ENCODE peak calls at places on chromosome 5, in ten cellular contexts. B, I, C, D, Q, A, X, F, T and J are unnamed samples. For H3K4me1 and H3K36me3, the result is how much of the 10 kb centered on the place peaks cover.

GRCh38 chr5:57414857-57415256 is 67.8 kb downstream of the ACTBL2 start:
- DNase-seq in B (peak), I (no peak), C (no peak), D (no peak), Q (no peak), A (no peak), X (peak), F (no peak), T (no peak), J (no peak)

GRCh38 chr5:125558466-125558865 is 812.0 kb upstream of the ZNF608 start:
- DNase-seq in B (no peak), I (no peak), C (no peak), D (no peak), Q (no peak), A (no peak), X (no peak), F (no peak), T (no peak), J (no peak)

GRCh38 chr5:90657788-90658187 is 99.2 kb downstream of the ADGRV1 start:
- DNase-seq in B (no peak), I (no peak), C (no peak), D (no peak), Q (no peak), A (no peak), X (no peak), F (no peak), T (no peak), J (no peak)

GRCh38 chr5:6713274-6714181 is at the start of gene TENT4A:
- DNase-seq in B (peak), I (no peak), C (no peak), D (no peak), Q (no peak), A (peak), X (peak), F (peak), T (no peak), J (no peak)

GRCh38 chr5:167355370-167355769 is 936.1 kb upstream of the WWC1 start:
- DNase-seq in B (peak), I (no peak), C (no peak), D (no peak), Q (no peak), A (no peak), X (no peak), F (no peak), T (no peak), J (peak)

GRCh38 chr5:86917117-86917579 is 299.4 kb downstream of the COX7C start:
- DNase-seq in B (no peak), I (no peak), C (peak), D (no peak), Q (peak), A (no peak), X (peak), F (no peak), T (no peak), J (peak)

GRCh38 chr5:684771-685216 is 8.4 kb downstream of the TPPP start:
- DNase-seq in B (peak), I (no peak), C (no peak), D (no peak), Q (no peak), A (peak), X (no peak), F (no peak), T (no peak), J (no peak)

GRCh38 chr5:127959152-127959764 is 124.3 kb upstream of the SLC12A2 start:
- DNase-seq in B (peak), I (peak), C (no peak), D (no peak), Q (no peak), A (peak), X (peak), F (no peak), T (peak), J (no peak)

GRCh38 chr5:6452622-6453504 is 4.2 kb downstream of the UBE2QL1 start:
- DNase-seq in B (no peak), I (no peak), C (no peak), D (no peak), Q (no peak), A (no peak), X (no peak), F (no peak), T (no peak), J (peak)

GRCh38 chr5:172891716-172892421 is 57.8 kb downstream of the ERGIC1 start:
- DNase-seq in B (no peak), I (no peak), C (no peak), D (no peak), Q (no peak), A (peak), X (no peak), F (peak), T (no peak), J (no peak)

GRCh38 chr5:39201160-39201794 is 18.1 kb downstream of the FYB1 start:
- DNase-seq in B (no peak), I (no peak), C (no peak), D (no peak), Q (no peak), A (no peak), X (no peak), F (no peak), T (no peak), J (no peak)

GRCh38 chr5:105413406-105413990 is 1850.9 kb upstream of the NUDT12 start:
- DNase-seq in B (peak), I (no peak), C (no peak), D (no peak), Q (no peak), A (no peak), X (no peak), F (no peak), T (no peak), J (no peak)

GRCh38 chr5:93831449-93831848 is 90.0 kb upstream of the POU5F2 start:
- DNase-seq in B (peak), I (no peak), C (no peak), D (no peak), Q (no peak), A (no peak), X (peak), F (no peak), T (no peak), J (no peak)

GRCh38 chr5:132416306-132417009 is 46.9 kb downstream of the SLC22A5 start:
- DNase-seq in B (no peak), I (no peak), C (no peak), D (no peak), Q (no peak), A (no peak), X (no peak), F (no peak), T (no peak), J (no peak)

GRCh38 chr5:132414634-132415377 is 45.3 kb downstream of the SLC22A5 start:
- DNase-seq in B (peak), I (peak), C (no peak), D (no peak), Q (no peak), A (no peak), X (peak), F (no peak), T (peak), J (no peak)

GRCh38 chr5:132410451-132411381 is 41.2 kb downstream of the SLC22A5 start:
- DNase-seq in B (peak), I (peak), C (peak), D (no peak), Q (peak), A (peak), X (peak), F (peak), T (no peak), J (peak)

GRCh38 chr5:132411382-132411925 is 41.9 kb downstream of the SLC22A5 start:
- DNase-seq in B (peak), I (peak), C (no peak), D (no peak), Q (no peak), A (no peak), X (no peak), F (peak), T (no peak), J (no peak)

DNA sequence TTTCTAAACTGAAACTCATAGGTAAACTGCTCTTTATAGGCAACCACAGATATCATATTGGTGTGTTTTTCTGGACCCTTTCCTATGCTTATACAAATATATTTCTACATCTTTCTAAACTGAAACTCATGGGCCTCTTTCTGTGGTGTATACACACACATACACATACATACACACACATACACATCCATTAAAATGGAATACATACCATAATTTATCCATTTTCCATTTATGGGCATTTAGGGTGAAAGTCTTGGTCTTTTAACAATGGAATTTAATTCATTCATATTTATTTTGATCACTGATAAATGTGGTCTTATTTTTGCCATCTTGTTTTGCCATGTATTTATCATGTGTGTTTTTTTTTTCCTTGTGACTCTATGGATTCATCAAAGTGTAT is 44.1 kb downstream of the SLC22A5 start:
- DNase-seq in B (no peak), I (no peak), C (no peak), D (no peak), Q (no peak), A (no peak), X (no peak), F (no peak), T (no peak), J (no peak)
- H3K4me1 ChIP-seq in B (half or more), I (under half), C (half or more), D (under half), Q (under half), A (under half), X (under half), F (half or more), T (half or more), J (under half)

GRCh38 chr5:132640613-132641012 is 17.4 kb upstream of the IL13 start:
- DNase-seq in B (no peak), I (no peak), C (no peak), D (no peak), Q (no peak), A (no peak), X (no peak), F (no peak), T (no peak), J (no peak)
- H3K36me3 ChIP-seq in B (under half), I (under half), C (half or more), D (under half), Q (under half), A (half or more), X (under half), F (under half), T (under half), J (under half)

GRCh38 chr5:139297439-139298133 is 4.0 kb downstream of the MATR3 start:
- DNase-seq in B (peak), I (no peak), C (no peak), D (no peak), Q (no peak), A (no peak), X (no peak), F (no peak), T (no peak), J (no peak)
- H3K4me1 ChIP-seq in B (under half), I (under half), C (half or more), D (under half), Q (under half), A (under half), X (under half), F (half or more), T (half or more), J (under half)

DNA sequence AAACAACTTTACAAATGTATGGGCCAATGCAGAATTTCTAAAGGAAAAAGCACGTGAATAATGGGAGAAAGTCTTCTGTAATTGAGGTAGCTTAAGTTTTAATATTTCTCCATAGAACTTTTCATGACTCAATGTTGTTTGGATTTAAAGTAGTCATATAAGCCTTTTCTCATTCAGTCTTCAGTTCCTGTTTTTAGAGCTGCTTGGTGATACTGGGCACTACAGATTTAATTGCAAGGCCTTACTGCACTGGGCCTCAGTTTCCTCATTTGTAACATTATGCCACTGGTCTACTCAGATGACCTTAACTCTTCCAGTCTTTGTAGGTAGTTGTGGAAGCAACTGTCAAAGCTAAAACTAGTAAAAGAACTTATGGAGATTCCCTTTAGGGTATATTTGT is 60.4 kb downstream of the WDR41 start:
- DNase-seq in B (no peak), I (no peak), C (no peak), D (no peak), Q (no peak), A (no peak), X (no peak), F (no peak), T (no peak), J (no peak)
- H3K36me3 ChIP-seq in B (under half), I (under half), C (half or more), D (under half), Q (under half), A (under half), X (under half), F (under half), T (under half), J (under half)

DNA sequence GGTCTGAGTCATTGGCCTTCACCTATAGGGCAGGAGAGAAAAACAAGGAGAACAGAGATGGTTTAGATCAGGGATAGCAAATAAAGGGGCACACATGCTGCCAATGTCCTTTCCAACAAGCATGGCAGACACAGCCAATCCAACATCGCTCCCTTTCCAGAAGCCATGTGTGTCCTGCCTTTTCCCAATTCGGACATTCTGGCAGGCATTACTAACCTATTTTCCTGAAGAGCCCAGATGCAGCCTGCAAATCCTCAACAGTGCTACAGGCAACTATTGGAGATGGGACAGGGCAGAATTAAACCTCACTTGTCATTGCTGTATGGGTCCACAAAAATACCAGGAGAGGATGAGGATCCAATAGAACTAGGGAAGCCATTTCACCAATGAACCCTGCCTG is 12.8 kb downstream of the PCDH1 start:
- DNase-seq in B (peak), I (no peak), C (no peak), D (no peak), Q (no peak), A (no peak), X (no peak), F (no peak), T (no peak), J (no peak)
- H3K4me1 ChIP-seq in B (under half), I (under half), C (under half), D (under half), Q (under half), A (under half), X (under half), F (under half), T (under half), J (under half)